ENCODE peak calls at places on chromosome 16, in nine cellular contexts. One of them, this sample, is unnamed.

GRCh38 chr16:71479420-71479819 is 9.7 kb downstream of the ZNF19 start:
- DNase-seq in CD8-positive, alpha-beta T cell: no peak
- DNase-seq in OCI-LY7: peak
- DNase-seq in glutamatergic neuron: no peak
- DNase-seq in PC-3: peak
- DNase-seq in RWPE1: no peak
- DNase-seq in IMR-90: peak
- DNase-seq in ascending aorta: no peak
- DNase-seq in WTC11: peak
- DNase-seq in this sample: no peak

GRCh38 chr16:48082516-48082915 is 73.3 kb downstream of the ABCC12 start:
- DNase-seq in CD8-positive, alpha-beta T cell: no peak
- DNase-seq in OCI-LY7: no peak
- DNase-seq in glutamatergic neuron: no peak
- DNase-seq in PC-3: no peak
- DNase-seq in RWPE1: no peak
- DNase-seq in IMR-90: peak
- DNase-seq in ascending aorta: no peak
- DNase-seq in WTC11: no peak
- DNase-seq in this sample: no peak

GRCh38 chr16:22357635-22357971 is 16.8 kb downstream of the CDR2 start:
- DNase-seq in CD8-positive, alpha-beta T cell: no peak
- DNase-seq in OCI-LY7: peak
- DNase-seq in glutamatergic neuron: no peak
- DNase-seq in PC-3: no peak
- DNase-seq in RWPE1: no peak
- DNase-seq in IMR-90: no peak
- DNase-seq in ascending aorta: no peak
- DNase-seq in WTC11: no peak
- DNase-seq in this sample: no peak

GRCh38 chr16:4944333-4945281 is 7.7 kb upstream of the PPL start:
- DNase-seq in CD8-positive, alpha-beta T cell: no peak
- DNase-seq in OCI-LY7: no peak
- DNase-seq in glutamatergic neuron: peak
- DNase-seq in PC-3: peak
- DNase-seq in RWPE1: peak
- DNase-seq in IMR-90: peak
- DNase-seq in ascending aorta: peak
- DNase-seq in WTC11: peak
- DNase-seq in this sample: no peak

GRCh38 chr16:25264599-25264998 is 7.0 kb upstream of the ZKSCAN2 start:
- DNase-seq in CD8-positive, alpha-beta T cell: no peak
- DNase-seq in OCI-LY7: no peak
- DNase-seq in glutamatergic neuron: no peak
- DNase-seq in PC-3: peak
- DNase-seq in RWPE1: no peak
- DNase-seq in IMR-90: no peak
- DNase-seq in ascending aorta: no peak
- DNase-seq in WTC11: peak
- DNase-seq in this sample: no peak

GRCh38 chr16:55142405-55142804 is 181.6 kb upstream of the IRX6 start:
- DNase-seq in CD8-positive, alpha-beta T cell: no peak
- DNase-seq in OCI-LY7: no peak
- DNase-seq in glutamatergic neuron: no peak
- DNase-seq in PC-3: no peak
- DNase-seq in RWPE1: no peak
- DNase-seq in IMR-90: no peak
- DNase-seq in ascending aorta: no peak
- DNase-seq in WTC11: no peak
- DNase-seq in this sample: no peak

GRCh38 chr16:68756250-68757051 is 19.4 kb downstream of the CDH1 start:
- DNase-seq in CD8-positive, alpha-beta T cell: peak
- DNase-seq in OCI-LY7: peak
- DNase-seq in glutamatergic neuron: no peak
- DNase-seq in PC-3: peak
- DNase-seq in RWPE1: peak
- DNase-seq in IMR-90: no peak
- DNase-seq in ascending aorta: no peak
- DNase-seq in WTC11: no peak
- DNase-seq in this sample: peak

GRCh38 chr16:53844796-53845195 is 140.8 kb downstream of the FTO start:
- DNase-seq in CD8-positive, alpha-beta T cell: no peak
- DNase-seq in OCI-LY7: no peak
- DNase-seq in glutamatergic neuron: no peak
- DNase-seq in PC-3: no peak
- DNase-seq in RWPE1: no peak
- DNase-seq in IMR-90: no peak
- DNase-seq in ascending aorta: no peak
- DNase-seq in WTC11: no peak
- DNase-seq in this sample: no peak

DNA sequence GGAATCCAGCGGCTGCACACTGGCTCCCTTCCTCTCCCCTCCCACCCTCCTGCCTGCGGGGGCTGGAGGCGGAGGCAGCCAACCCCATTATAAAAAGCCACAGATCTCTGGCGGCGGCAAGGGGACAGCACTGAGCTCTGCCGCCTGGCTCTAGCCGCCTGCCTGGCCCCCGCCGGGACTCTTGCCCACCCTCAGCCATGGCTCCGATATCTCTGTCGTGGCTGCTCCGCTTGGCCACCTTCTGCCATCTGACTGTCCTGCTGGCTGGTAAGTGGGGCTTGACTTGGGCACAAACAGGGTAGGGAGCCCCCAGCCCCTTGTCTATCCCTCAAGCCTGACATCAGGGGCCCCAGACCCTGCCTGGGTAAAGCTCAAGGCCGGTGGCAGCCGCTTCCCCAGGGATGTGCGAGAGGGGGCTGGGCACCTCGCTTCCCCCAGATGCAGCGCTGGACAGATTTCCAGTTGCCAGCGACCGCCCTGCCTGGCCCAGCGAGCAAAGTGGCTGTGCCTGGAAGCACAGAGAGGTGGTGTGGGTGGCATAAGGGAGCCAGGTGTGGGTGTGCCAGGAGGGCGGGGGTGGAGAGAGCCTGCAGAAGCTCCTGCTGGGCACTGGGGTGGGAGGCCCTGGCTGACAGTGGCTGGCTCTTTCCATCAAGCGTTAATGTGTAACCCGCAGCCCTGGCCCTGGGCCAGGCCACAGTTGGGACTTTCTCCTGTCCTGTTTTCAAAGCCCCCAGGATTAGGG is at the start of gene CX3CL1:
- DNase-seq in CD8-positive, alpha-beta T cell: no peak
- DNase-seq in OCI-LY7: no peak
- DNase-seq in glutamatergic neuron: peak
- DNase-seq in PC-3: no peak
- DNase-seq in RWPE1: no peak
- DNase-seq in IMR-90: peak
- DNase-seq in ascending aorta: peak
- DNase-seq in WTC11: peak
- DNase-seq in this sample: no peak
- TF ChIP-seq CTCF in CD8-positive, alpha-beta T cell: no peak
- TF ChIP-seq CTCF in OCI-LY7: no peak
- TF ChIP-seq CTCF in glutamatergic neuron: no peak
- TF ChIP-seq CTCF in PC-3: no peak
- TF ChIP-seq CTCF in RWPE1: no peak
- TF ChIP-seq CTCF in IMR-90: no peak
- TF ChIP-seq CTCF in ascending aorta: peak
- TF ChIP-seq CTCF in WTC11: no peak
- TF ChIP-seq CTCF in this sample: no peak

GRCh38 chr16:11423315-11424117 is 78.3 kb downstream of the RMI2 start:
- DNase-seq in CD8-positive, alpha-beta T cell: no peak
- DNase-seq in OCI-LY7: peak
- DNase-seq in glutamatergic neuron: no peak
- DNase-seq in PC-3: no peak
- DNase-seq in RWPE1: no peak
- DNase-seq in IMR-90: no peak
- DNase-seq in ascending aorta: no peak
- DNase-seq in WTC11: no peak
- DNase-seq in this sample: peak

GRCh38 chr16:11425140-11425539 is 79.9 kb downstream of the RMI2 start:
- DNase-seq in CD8-positive, alpha-beta T cell: no peak
- DNase-seq in OCI-LY7: no peak
- DNase-seq in glutamatergic neuron: no peak
- DNase-seq in PC-3: no peak
- DNase-seq in RWPE1: no peak
- DNase-seq in IMR-90: no peak
- DNase-seq in ascending aorta: no peak
- DNase-seq in WTC11: no peak
- DNase-seq in this sample: no peak

GRCh38 chr16:11420895-11421294 is 75.6 kb downstream of the RMI2 start:
- DNase-seq in CD8-positive, alpha-beta T cell: no peak
- DNase-seq in OCI-LY7: no peak
- DNase-seq in glutamatergic neuron: no peak
- DNase-seq in PC-3: no peak
- DNase-seq in RWPE1: no peak
- DNase-seq in IMR-90: no peak
- DNase-seq in ascending aorta: no peak
- DNase-seq in WTC11: no peak
- DNase-seq in this sample: no peak

GRCh38 chr16:11424118-11424460 is 78.8 kb downstream of the RMI2 start:
- DNase-seq in CD8-positive, alpha-beta T cell: no peak
- DNase-seq in OCI-LY7: no peak
- DNase-seq in glutamatergic neuron: no peak
- DNase-seq in PC-3: no peak
- DNase-seq in RWPE1: no peak
- DNase-seq in IMR-90: no peak
- DNase-seq in ascending aorta: no peak
- DNase-seq in WTC11: no peak
- DNase-seq in this sample: no peak

DNA sequence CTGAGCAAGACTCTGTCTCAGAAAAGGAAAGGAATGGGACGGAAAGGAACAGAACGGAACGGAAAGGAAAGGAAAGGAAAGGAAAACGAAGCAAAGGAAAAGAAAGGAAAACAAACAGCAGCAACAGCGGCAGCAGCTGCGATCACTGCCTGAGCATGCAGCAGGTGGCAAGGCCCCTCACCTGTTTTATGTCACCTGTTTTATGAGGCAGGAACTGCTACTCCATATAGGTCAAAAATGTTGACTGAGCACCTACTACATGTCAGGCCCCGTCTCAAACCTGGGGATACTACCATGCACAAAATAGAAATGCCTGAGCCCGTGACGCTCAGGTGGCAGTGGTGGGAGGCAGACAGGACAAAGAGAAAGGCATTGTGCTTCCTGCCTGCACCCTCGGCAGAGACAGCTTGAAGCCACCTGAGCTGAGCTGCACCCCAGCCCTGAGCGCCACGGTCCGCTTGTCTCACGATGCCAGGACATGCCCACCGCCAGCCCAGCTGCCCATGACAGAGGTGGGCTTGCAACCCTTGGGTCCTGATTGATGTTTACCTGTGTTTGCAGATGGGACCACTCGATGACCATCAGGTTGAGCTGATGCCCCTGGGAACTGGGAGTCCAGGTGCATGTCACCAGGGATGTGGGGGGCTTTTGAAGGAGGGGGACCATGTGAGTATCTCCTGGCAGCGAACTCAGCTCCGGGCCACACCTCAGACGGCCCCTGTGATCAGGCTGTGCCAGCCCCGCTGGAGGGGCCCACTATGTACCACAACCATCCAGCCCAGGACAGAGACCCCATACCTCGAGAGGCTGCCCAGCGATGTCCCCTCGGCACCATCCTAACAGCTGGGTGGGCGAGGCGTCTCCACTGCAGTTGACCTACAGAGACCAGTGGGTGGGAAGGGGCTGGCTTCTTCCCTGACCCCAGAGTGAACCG is 77.4 kb downstream of the RMI2 start:
- DNase-seq in CD8-positive, alpha-beta T cell: no peak
- DNase-seq in OCI-LY7: peak
- DNase-seq in glutamatergic neuron: no peak
- DNase-seq in PC-3: no peak
- DNase-seq in RWPE1: no peak
- DNase-seq in IMR-90: no peak
- DNase-seq in ascending aorta: no peak
- DNase-seq in WTC11: no peak
- DNase-seq in this sample: no peak
- TF ChIP-seq CTCF in CD8-positive, alpha-beta T cell: no peak
- TF ChIP-seq CTCF in OCI-LY7: no peak
- TF ChIP-seq CTCF in glutamatergic neuron: no peak
- TF ChIP-seq CTCF in PC-3: no peak
- TF ChIP-seq CTCF in RWPE1: no peak
- TF ChIP-seq CTCF in IMR-90: no peak
- TF ChIP-seq CTCF in ascending aorta: no peak
- TF ChIP-seq CTCF in WTC11: no peak
- TF ChIP-seq CTCF in this sample: no peak

GRCh38 chr16:84738255-84739038 is 38.6 kb downstream of the USP10 start:
- DNase-seq in CD8-positive, alpha-beta T cell: peak
- DNase-seq in OCI-LY7: peak
- DNase-seq in glutamatergic neuron: peak
- DNase-seq in PC-3: peak
- DNase-seq in RWPE1: peak
- DNase-seq in IMR-90: peak
- DNase-seq in ascending aorta: peak
- DNase-seq in WTC11: peak
- DNase-seq in this sample: peak

GRCh38 chr16:84737192-84737591 is 37.4 kb downstream of the USP10 start:
- DNase-seq in CD8-positive, alpha-beta T cell: no peak
- DNase-seq in OCI-LY7: no peak
- DNase-seq in glutamatergic neuron: no peak
- DNase-seq in PC-3: no peak
- DNase-seq in RWPE1: no peak
- DNase-seq in IMR-90: no peak
- DNase-seq in ascending aorta: no peak
- DNase-seq in WTC11: no peak
- DNase-seq in this sample: no peak

GRCh38 chr16:84737658-84738057 is 37.9 kb downstream of the USP10 start:
- DNase-seq in CD8-positive, alpha-beta T cell: no peak
- DNase-seq in OCI-LY7: no peak
- DNase-seq in glutamatergic neuron: no peak
- DNase-seq in PC-3: no peak
- DNase-seq in RWPE1: no peak
- DNase-seq in IMR-90: no peak
- DNase-seq in ascending aorta: no peak
- DNase-seq in WTC11: no peak
- DNase-seq in this sample: no peak

GRCh38 chr16:84732674-84733352 is 33.0 kb downstream of the USP10 start:
- DNase-seq in CD8-positive, alpha-beta T cell: no peak
- DNase-seq in OCI-LY7: no peak
- DNase-seq in glutamatergic neuron: no peak
- DNase-seq in PC-3: peak
- DNase-seq in RWPE1: peak
- DNase-seq in IMR-90: no peak
- DNase-seq in ascending aorta: no peak
- DNase-seq in WTC11: no peak
- DNase-seq in this sample: no peak

DNA sequence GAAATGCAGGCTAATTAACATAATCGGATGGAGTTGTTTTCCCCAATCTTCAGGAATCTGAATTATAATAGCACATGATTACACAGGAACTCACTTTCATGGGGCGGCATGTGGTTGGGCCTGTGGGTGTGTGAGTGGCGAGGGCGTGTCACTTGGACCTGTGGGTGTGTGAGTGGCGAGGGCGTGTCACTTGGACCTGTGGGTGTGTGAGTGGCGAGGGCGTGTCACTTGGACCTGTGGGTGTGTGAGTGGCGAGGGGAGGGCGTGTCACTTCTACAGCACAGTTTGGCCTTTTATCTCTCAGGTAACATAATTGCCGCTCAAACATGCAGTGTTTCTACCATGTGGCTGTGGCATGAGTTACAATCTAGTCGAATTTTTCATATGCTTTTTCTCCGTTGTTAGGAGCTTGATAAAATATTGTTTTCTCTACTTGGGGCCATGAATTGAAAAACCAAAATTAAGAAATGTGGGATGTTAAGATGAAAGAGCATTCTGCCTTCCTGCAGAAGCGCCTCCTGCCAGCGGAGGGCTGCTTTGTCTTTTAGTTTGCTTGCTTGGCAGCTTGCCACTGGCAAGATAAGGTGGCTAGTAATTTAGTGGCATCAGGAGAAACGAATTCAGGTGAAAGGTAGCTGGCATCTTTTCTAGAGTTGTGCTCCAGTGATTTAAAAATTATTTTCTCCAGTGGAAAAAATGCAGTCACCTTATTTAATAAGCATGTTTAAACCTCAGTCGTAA is 36.2 kb downstream of the USP10 start:
- DNase-seq in CD8-positive, alpha-beta T cell: peak
- DNase-seq in OCI-LY7: no peak
- DNase-seq in glutamatergic neuron: no peak
- DNase-seq in PC-3: peak
- DNase-seq in RWPE1: no peak
- DNase-seq in IMR-90: no peak
- DNase-seq in ascending aorta: no peak
- DNase-seq in WTC11: no peak
- DNase-seq in this sample: no peak
- TF ChIP-seq CTCF in CD8-positive, alpha-beta T cell: no peak
- TF ChIP-seq CTCF in OCI-LY7: peak
- TF ChIP-seq CTCF in glutamatergic neuron: no peak
- TF ChIP-seq CTCF in PC-3: no peak
- TF ChIP-seq CTCF in RWPE1: no peak
- TF ChIP-seq CTCF in IMR-90: no peak
- TF ChIP-seq CTCF in ascending aorta: no peak
- TF ChIP-seq CTCF in WTC11: no peak
- TF ChIP-seq CTCF in this sample: no peak

GRCh38 chr16:88428616-88429386 is 24.3 kb upstream of the ZFPM1 start:
- DNase-seq in CD8-positive, alpha-beta T cell: no peak
- DNase-seq in OCI-LY7: no peak
- DNase-seq in glutamatergic neuron: no peak
- DNase-seq in PC-3: no peak
- DNase-seq in RWPE1: no peak
- DNase-seq in IMR-90: no peak
- DNase-seq in ascending aorta: no peak
- DNase-seq in WTC11: no peak
- DNase-seq in this sample: no peak
- TF ChIP-seq CTCF in CD8-positive, alpha-beta T cell: no peak
- TF ChIP-seq CTCF in OCI-LY7: peak
- TF ChIP-seq CTCF in glutamatergic neuron: peak
- TF ChIP-seq CTCF in PC-3: peak
- TF ChIP-seq CTCF in RWPE1: no peak
- TF ChIP-seq CTCF in IMR-90: no peak
- TF ChIP-seq CTCF in ascending aorta: peak
- TF ChIP-seq CTCF in WTC11: peak
- TF ChIP-seq CTCF in this sample: no peak